ENCODE peak calls at places on chromosomes 6 and 20, in four cellular contexts. One of them, this sample, is unnamed.

GRCh38 chr6:30156262-30156599 is 4.8 kb downstream of the TRIM10 start:
- DNase-seq in CD8-positive, alpha-beta T cell: no peak
- DNase-seq in stomach: no peak
- DNase-seq in AG09309: no peak
- DNase-seq in this sample: no peak

GRCh38 chr6:170483413-170483812 is 69.7 kb downstream of the PSMB1 start:
- DNase-seq in AG09309: no peak
- DNase-seq in stomach: no peak
- DNase-seq in CD8-positive, alpha-beta T cell: no peak
- DNase-seq in this sample: no peak

GRCh38 chr20:61736751-61737310 is 328.9 kb downstream of the TAF4 start:
- DNase-seq in stomach: no peak
- DNase-seq in AG09309: no peak
- DNase-seq in CD8-positive, alpha-beta T cell: no peak
- DNase-seq in this sample: no peak

GRCh38 chr20:1945134-1945618 is 48.7 kb downstream of the PDYN start:
- DNase-seq in AG09309: peak; percentile 75
- DNase-seq in CD8-positive, alpha-beta T cell: no peak
- DNase-seq in stomach: peak; percentile 35
- DNase-seq in this sample: no peak

GRCh38 chr6:75290558-75290957 is 6.0 kb upstream of the TMEM30A start:
- DNase-seq in AG09309: no peak
- DNase-seq in CD8-positive, alpha-beta T cell: no peak
- DNase-seq in stomach: no peak
- DNase-seq in this sample: no peak

GRCh38 chr6:11050735-11051134 is 6.6 kb upstream of the ELOVL2 start:
- DNase-seq in stomach: no peak
- DNase-seq in AG09309: no peak
- DNase-seq in CD8-positive, alpha-beta T cell: no peak
- DNase-seq in this sample: no peak

GRCh38 chr6:13924949-13925881 is at the start of gene RNF182:
- DNase-seq in CD8-positive, alpha-beta T cell: peak; percentile 41
- DNase-seq in AG09309: no peak
- DNase-seq in stomach: no peak
- DNase-seq in this sample: no peak

GRCh38 chr6:167745660-167746376 is 80.9 kb upstream of the AFDN start:
- DNase-seq in stomach: peak; percentile 18
- DNase-seq in AG09309: no peak
- DNase-seq in CD8-positive, alpha-beta T cell: no peak
- DNase-seq in this sample: no peak

GRCh38 chr6:43981363-43981990 is 145.8 kb downstream of the MRPL14 start:
- DNase-seq in CD8-positive, alpha-beta T cell: no peak
- DNase-seq in AG09309: no peak
- DNase-seq in stomach: peak; percentile 11
- DNase-seq in this sample: no peak

GRCh38 chr20:62686869-62687830 is 21.5 kb upstream of the NTSR1 start:
- DNase-seq in AG09309: no peak
- DNase-seq in CD8-positive, alpha-beta T cell: no peak
- DNase-seq in stomach: no peak
- DNase-seq in this sample: no peak

GRCh38 chr6:17600527-17601388 is 656 bp downstream of the FAM8A1 start:
- DNase-seq in AG09309: no peak
- DNase-seq in stomach: peak; percentile 47
- DNase-seq in CD8-positive, alpha-beta T cell: peak; percentile 48
- DNase-seq in this sample: no peak

GRCh38 chr6:47321582-47321981 is 11.9 kb upstream of the TNFRSF21 start:
- DNase-seq in CD8-positive, alpha-beta T cell: no peak
- DNase-seq in AG09309: no peak
- DNase-seq in stomach: no peak
- DNase-seq in this sample: no peak

GRCh38 chr6:158737710-158738615 is 81.2 kb downstream of the EZR start:
- DNase-seq in CD8-positive, alpha-beta T cell: no peak
- DNase-seq in AG09309: peak; percentile 28
- DNase-seq in stomach: no peak
- DNase-seq in this sample: no peak

GRCh38 chr20:38867062-38867359 is 59.2 kb upstream of the FAM83D start:
- DNase-seq in stomach: no peak
- DNase-seq in CD8-positive, alpha-beta T cell: no peak
- DNase-seq in AG09309: no peak
- DNase-seq in this sample: no peak

GRCh38 chr20:46135856-46136633 is 17.9 kb downstream of the CD40 start:
- DNase-seq in AG09309: no peak
- DNase-seq in CD8-positive, alpha-beta T cell: no peak
- DNase-seq in stomach: no peak
- DNase-seq in this sample: no peak

GRCh38 chr6:18244251-18244650 is 20.1 kb downstream of the DEK start:
- DNase-seq in AG09309: no peak
- DNase-seq in stomach: no peak
- DNase-seq in CD8-positive, alpha-beta T cell: no peak
- DNase-seq in this sample: no peak

GRCh38 chr6:9398794-9399373 is 963.5 kb upstream of the SLC35B3 start:
- DNase-seq in stomach: no peak
- DNase-seq in CD8-positive, alpha-beta T cell: no peak
- DNase-seq in AG09309: no peak
- DNase-seq in this sample: no peak

GRCh38 chr6:87572031-87572430 is 17.8 kb downstream of the RARS2 start:
- DNase-seq in AG09309: no peak
- DNase-seq in stomach: no peak
- DNase-seq in CD8-positive, alpha-beta T cell: no peak
- DNase-seq in this sample: no peak

GRCh38 chr6:149202967-149203366 is 114.5 kb upstream of the TAB2 start:
- DNase-seq in AG09309: no peak
- DNase-seq in stomach: no peak
- DNase-seq in CD8-positive, alpha-beta T cell: no peak
- DNase-seq in this sample: no peak

GRCh38 chr20:20520776-20521175 is 152.9 kb downstream of the INSM1 start:
- DNase-seq in AG09309: peak; percentile 20
- DNase-seq in CD8-positive, alpha-beta T cell: no peak
- DNase-seq in stomach: no peak
- DNase-seq in this sample: no peak

GRCh38 chr6:19587238-19587942 is 249.8 kb upstream of the ID4 start:
- DNase-seq in stomach: no peak
- DNase-seq in CD8-positive, alpha-beta T cell: no peak
- DNase-seq in AG09309: no peak
- DNase-seq in this sample: no peak

GRCh38 chr20:5785146-5785545 is 34.9 kb downstream of the SHLD1 start:
- DNase-seq in CD8-positive, alpha-beta T cell: no peak
- DNase-seq in stomach: no peak
- DNase-seq in AG09309: no peak
- DNase-seq in this sample: peak; percentile 51

GRCh38 chr6:106858653-106859092 is 115.9 kb downstream of the CD24 start:
- DNase-seq in CD8-positive, alpha-beta T cell: no peak
- DNase-seq in stomach: no peak
- DNase-seq in AG09309: peak; percentile 13
- DNase-seq in this sample: no peak

GRCh38 chr6:85464260-85464644 is 14.4 kb downstream of the NT5E start:
- DNase-seq in stomach: no peak
- DNase-seq in CD8-positive, alpha-beta T cell: peak; percentile 19
- DNase-seq in AG09309: peak; percentile 94
- DNase-seq in this sample: peak; percentile 81

GRCh38 chr6:11163932-11164331 is 52.4 kb upstream of the ERVFRD-1 start:
- DNase-seq in stomach: no peak
- DNase-seq in CD8-positive, alpha-beta T cell: no peak
- DNase-seq in AG09309: no peak
- DNase-seq in this sample: no peak

GRCh38 chr6:39172377-39172757 is 56.9 kb downstream of the KCNK5 start:
- DNase-seq in AG09309: no peak
- DNase-seq in stomach: peak; percentile 17
- DNase-seq in CD8-positive, alpha-beta T cell: no peak
- DNase-seq in this sample: no peak

GRCh38 chr6:13014551-13015378 is 298.2 kb downstream of the PHACTR1 start:
- DNase-seq in CD8-positive, alpha-beta T cell: no peak
- DNase-seq in stomach: no peak
- DNase-seq in AG09309: no peak
- DNase-seq in this sample: no peak

GRCh38 chr6:127032971-127033370 is 85.5 kb upstream of the RSPO3 start:
- DNase-seq in stomach: no peak
- DNase-seq in CD8-positive, alpha-beta T cell: no peak
- DNase-seq in AG09309: no peak
- DNase-seq in this sample: no peak

DNA sequence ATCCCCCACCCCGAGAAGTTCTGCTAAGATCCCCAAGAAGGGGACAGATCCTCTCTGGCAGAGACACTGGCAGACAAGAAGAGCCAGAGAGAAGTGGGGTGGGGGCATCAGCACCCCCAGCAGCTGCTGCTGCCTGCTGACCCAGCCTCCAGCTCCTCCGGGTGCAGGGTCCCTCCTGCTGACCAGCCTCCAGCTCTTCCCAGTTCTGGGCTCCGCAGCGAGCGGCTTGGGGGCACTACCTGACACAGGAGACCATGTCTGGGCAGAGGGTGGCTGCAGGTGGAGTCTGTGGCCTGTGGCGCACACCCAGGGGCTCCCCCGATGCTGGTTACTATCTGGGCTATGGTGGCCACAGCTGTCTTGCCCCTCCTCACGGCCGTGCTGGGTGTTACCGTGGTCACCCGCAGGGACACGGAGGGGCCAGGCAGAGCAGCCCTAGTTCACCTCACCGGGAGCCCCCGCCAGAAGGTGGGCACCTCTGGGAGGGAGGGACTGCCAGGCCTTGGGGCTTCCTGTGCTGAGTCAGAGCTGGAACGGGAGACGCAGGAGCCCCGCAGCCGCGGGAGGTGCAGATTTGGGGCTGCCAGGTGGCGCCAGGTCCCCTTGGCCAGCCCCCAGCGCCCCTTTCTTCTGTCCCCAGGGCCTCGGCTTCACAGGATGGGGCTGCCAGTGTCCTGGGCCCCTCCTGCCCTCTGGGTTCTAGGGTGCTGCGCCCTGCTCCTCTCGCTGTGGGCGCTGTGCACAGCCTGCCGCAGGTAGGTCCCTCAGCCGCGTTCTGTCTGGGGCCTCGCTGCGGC is 627 bp downstream of the LIME1 start:
- DNase-seq in stomach: no peak
- DNase-seq in CD8-positive, alpha-beta T cell: peak; percentile 76
- DNase-seq in AG09309: no peak
- DNase-seq in this sample: no peak
- H3K4me3 ChIP-seq in stomach: peak overlapping the region; percentile 44
- H3K4me3 ChIP-seq in CD8-positive, alpha-beta T cell: peak overlapping the region; percentile 80
- H3K4me3 ChIP-seq in AG09309: no peak overlapping the region
- H3K4me3 ChIP-seq in this sample: no peak overlapping the region

DNA sequence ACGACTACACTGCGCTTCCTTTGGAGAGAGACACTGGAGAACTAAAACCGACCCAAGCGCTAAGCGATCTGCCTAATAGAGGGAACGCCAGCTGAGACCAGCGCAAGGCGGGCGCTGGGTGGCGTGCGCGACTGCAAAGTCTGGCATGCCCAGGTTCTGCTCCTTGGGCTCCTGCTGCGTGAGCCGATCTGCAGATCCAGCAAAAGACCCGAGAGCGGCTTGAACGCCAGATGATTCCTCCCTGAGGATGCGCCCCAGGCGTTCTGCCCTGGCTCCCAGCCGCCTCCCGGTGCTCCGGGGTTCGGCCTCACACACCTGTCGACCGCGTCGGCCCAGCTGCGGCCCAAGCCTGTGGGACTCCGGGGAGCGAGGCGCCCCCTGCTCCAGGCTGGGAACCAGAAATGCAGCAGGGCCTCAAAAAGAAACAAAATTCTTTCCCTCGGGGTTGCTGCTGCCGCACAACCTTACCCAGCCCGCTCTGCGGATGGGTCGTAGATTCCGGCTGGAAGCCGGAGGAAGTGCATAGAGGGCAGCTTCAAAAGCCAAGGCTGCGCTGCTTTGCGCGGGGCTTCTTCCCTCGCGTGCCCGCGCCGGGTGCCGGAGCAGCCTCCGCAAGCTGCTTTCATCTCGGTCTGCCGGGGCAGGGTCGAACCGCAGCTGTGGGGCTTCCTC is 17.9 kb upstream of the PRDM13 start:
- DNase-seq in CD8-positive, alpha-beta T cell: peak; percentile 67
- DNase-seq in stomach: peak; percentile 81
- DNase-seq in AG09309: no peak
- DNase-seq in this sample: no peak
- TF ChIP-seq CTCF in CD8-positive, alpha-beta T cell: peak; percentile 50
- TF ChIP-seq CTCF in stomach: peak; percentile 31
- TF ChIP-seq CTCF in AG09309: peak; percentile 63
- TF ChIP-seq CTCF in this sample: peak; percentile 59

GRCh38 chr6:160535270-160535669 is 128.8 kb downstream of the LPA start:
- DNase-seq in stomach: no peak
- DNase-seq in AG09309: no peak
- DNase-seq in CD8-positive, alpha-beta T cell: no peak
- DNase-seq in this sample: no peak

GRCh38 chr6:160534050-160534696 is 129.9 kb downstream of the LPA start:
- DNase-seq in stomach: peak; percentile 56
- DNase-seq in AG09309: no peak
- DNase-seq in CD8-positive, alpha-beta T cell: peak; percentile 67
- DNase-seq in this sample: no peak

GRCh38 chr6:160532315-160532714 is 131.8 kb downstream of the LPA start:
- DNase-seq in AG09309: no peak
- DNase-seq in stomach: no peak
- DNase-seq in CD8-positive, alpha-beta T cell: no peak
- DNase-seq in this sample: no peak
- H3K4me3 ChIP-seq in AG09309: no peak overlapping the region
- H3K4me3 ChIP-seq in stomach: no peak overlapping the region
- H3K4me3 ChIP-seq in CD8-positive, alpha-beta T cell: no peak overlapping the region
- H3K4me3 ChIP-seq in this sample: no peak overlapping the region

GRCh38 chr6:98764378-98764911 is 69.9 kb upstream of the POU3F2 start:
- DNase-seq in AG09309: no peak
- DNase-seq in CD8-positive, alpha-beta T cell: no peak
- DNase-seq in stomach: no peak
- DNase-seq in this sample: no peak

DNA sequence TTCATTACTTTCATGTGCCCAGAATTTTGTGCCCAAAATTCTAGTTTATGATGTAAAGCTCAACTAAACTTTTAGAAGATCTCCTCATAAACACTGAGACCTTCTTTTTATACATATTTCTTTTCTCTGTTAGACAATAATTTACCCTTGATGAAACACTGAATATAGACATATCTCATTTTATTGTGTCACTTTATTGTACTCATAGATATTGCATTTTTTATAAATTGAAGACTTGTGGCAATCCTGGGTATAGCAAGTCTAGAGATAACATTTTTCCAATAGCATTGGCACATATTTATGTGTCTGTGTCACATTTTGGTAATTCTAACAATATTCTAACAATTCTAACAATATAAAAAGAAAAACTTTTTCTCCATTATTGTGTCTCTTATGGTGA is 74.9 kb upstream of the POU3F2 start:
- DNase-seq in CD8-positive, alpha-beta T cell: no peak
- DNase-seq in AG09309: no peak
- DNase-seq in stomach: no peak
- DNase-seq in this sample: no peak
- TF ChIP-seq CTCF in CD8-positive, alpha-beta T cell: no peak
- TF ChIP-seq CTCF in AG09309: no peak
- TF ChIP-seq CTCF in stomach: no peak
- TF ChIP-seq CTCF in this sample: no peak

GRCh38 chr6:28485482-28485881 is 30.1 kb downstream of the GPX6 start:
- DNase-seq in AG09309: no peak
- DNase-seq in stomach: no peak
- DNase-seq in CD8-positive, alpha-beta T cell: no peak
- DNase-seq in this sample: no peak

GRCh38 chr6:28474441-28475219 is 31.3 kb upstream of the ZSCAN23 start:
- DNase-seq in AG09309: peak; percentile 67
- DNase-seq in stomach: no peak
- DNase-seq in CD8-positive, alpha-beta T cell: no peak
- DNase-seq in this sample: peak; percentile 51

GRCh38 chr6:28478518-28478917 is 35.2 kb upstream of the ZSCAN23 start:
- DNase-seq in AG09309: no peak
- DNase-seq in stomach: no peak
- DNase-seq in CD8-positive, alpha-beta T cell: no peak
- DNase-seq in this sample: no peak

GRCh38 chr6:28480253-28480932 is 35.2 kb downstream of the GPX6 start:
- DNase-seq in AG09309: no peak
- DNase-seq in stomach: no peak
- DNase-seq in CD8-positive, alpha-beta T cell: no peak
- DNase-seq in this sample: no peak
- H3K4me3 ChIP-seq in AG09309: no peak overlapping the region
- H3K4me3 ChIP-seq in stomach: no peak overlapping the region
- H3K4me3 ChIP-seq in CD8-positive, alpha-beta T cell: no peak overlapping the region
- H3K4me3 ChIP-seq in this sample: no peak overlapping the region

This sample was measured in retinal pigment epithelial cell.